ENCODE peak calls at places on chromosomes 6 and 20, in seven cellular contexts. Z is stomach, B is cardiac muscle cell, E is foreskin fibroblast, D is Calu3, N is fibroblast of lung, O is fibroblast of mammary gland. C is an unnamed sample.

GRCh38 chr6:105215506-105215905 is 35.7 kb upstream of the POPDC3 start:
- DNase-seq in B (no peak), D (no peak), E (no peak), O (no peak), N (no peak), Z (no peak), C (no peak)

GRCh38 chr6:1390805-1391511 is 1.6 kb downstream of the FOXF2 start:
- DNase-seq in Z (no peak), N (no peak), E (peak), D (no peak), B (no peak), O (peak), C (peak)

GRCh38 chr20:24572862-24573261 is 103.4 kb downstream of the SYNDIG1 start:
- DNase-seq in E (no peak), D (no peak), Z (no peak), N (no peak), O (no peak), B (no peak), C (no peak)

GRCh38 chr20:38599410-38599882 is 2.2 kb upstream of the ARHGAP40 start:
- DNase-seq in N (peak), B (peak), D (peak), O (no peak), Z (peak), E (no peak), C (no peak)

GRCh38 chr6:145903356-145904102 is 60.6 kb downstream of the SHPRH start:
- DNase-seq in D (no peak), B (no peak), N (peak), E (peak), O (peak), Z (no peak), C (no peak)

GRCh38 chr6:24574809-24575208 is 71.2 kb downstream of the KIAA0319 start:
- DNase-seq in N (no peak), O (no peak), Z (no peak), B (no peak), D (no peak), E (peak), C (no peak)

GRCh38 chr6:141451508-141452353 is 681.0 kb upstream of the GJE1 start:
- DNase-seq in D (no peak), B (no peak), E (peak), N (peak), Z (no peak), O (peak), C (no peak)

GRCh38 chr6:12637960-12638641 is 78.5 kb upstream of the PHACTR1 start:
- DNase-seq in O (peak), B (peak), D (peak), N (peak), E (peak), Z (peak), C (peak)

GRCh38 chr6:43737272-43738081 is 32.5 kb upstream of the VEGFA start:
- DNase-seq in D (no peak), Z (no peak), N (no peak), E (no peak), O (peak), B (no peak), C (no peak)

GRCh38 chr6:5214570-5215052 is 46.1 kb downstream of the LYRM4 start:
- DNase-seq in N (no peak), B (peak), O (peak), Z (no peak), D (peak), E (peak), C (peak)

GRCh38 chr6:75386050-75386770 is 101.6 kb upstream of the TMEM30A start:
- DNase-seq in N (peak), O (peak), B (no peak), Z (no peak), E (peak), D (no peak), C (no peak)

GRCh38 chr6:105562027-105562426 is 159.1 kb upstream of the PREP start:
- DNase-seq in O (no peak), N (no peak), B (no peak), D (no peak), Z (no peak), E (no peak), C (no peak)

GRCh38 chr6:27092316-27092692 is 155.2 kb upstream of the PRSS16 start:
- DNase-seq in N (no peak), O (peak), E (no peak), B (no peak), Z (no peak), D (no peak), C (no peak)

GRCh38 chr20:10637563-10637962 is 36.2 kb downstream of the JAG1 start:
- DNase-seq in O (no peak), Z (no peak), B (no peak), N (no peak), D (no peak), E (no peak), C (no peak)

GRCh38 chr6:44180886-44181285 is 22.3 kb downstream of the CAPN11 start:
- DNase-seq in O (no peak), B (no peak), D (no peak), N (no peak), Z (no peak), E (peak), C (no peak)

GRCh38 chr6:1081566-1081965 is 230.3 kb upstream of the FOXQ1 start:
- DNase-seq in O (peak), Z (no peak), E (peak), B (no peak), D (no peak), N (no peak), C (no peak)

GRCh38 chr6:160007581-160007980 is 38.7 kb downstream of the IGF2R start:
- DNase-seq in B (no peak), N (no peak), O (no peak), D (no peak), Z (no peak), E (no peak), C (no peak)

GRCh38 chr6:25278914-25279747 is at the start of gene CARMIL1:
- DNase-seq in B (peak), O (peak), E (peak), Z (peak), N (peak), D (peak), C (peak)

GRCh38 chr20:23205656-23206055 is 119.5 kb upstream of the CD93 start:
- DNase-seq in Z (peak), O (peak), B (no peak), D (no peak), E (peak), N (peak), C (peak)

GRCh38 chr20:50189681-50190250 is 864 bp upstream of the CEBPB start:
- DNase-seq in D (no peak), E (peak), B (no peak), Z (peak), O (no peak), N (no peak), C (peak)

GRCh38 chr20:63636752-63637633 is 10.1 kb upstream of the GMEB2 start:
- DNase-seq in O (peak), D (no peak), N (peak), Z (no peak), E (peak), B (no peak), C (no peak)

GRCh38 chr6:169589699-169590257 is 112.1 kb downstream of the WDR27 start:
- DNase-seq in Z (no peak), O (peak), D (no peak), B (no peak), N (peak), E (peak), C (no peak)

GRCh38 chr6:21984135-21984534 is 312.7 kb downstream of the PRL start:
- DNase-seq in E (no peak), D (no peak), B (no peak), O (no peak), N (no peak), Z (no peak), C (no peak)

GRCh38 chr6:144264270-144265060 is 20.7 kb upstream of the UTRN start:
- DNase-seq in D (peak), O (peak), Z (no peak), N (peak), E (peak), B (peak), C (no peak)

GRCh38 chr20:1185781-1186334 is 1.1 kb upstream of the TMEM74B start:
- DNase-seq in D (peak), N (peak), E (peak), Z (peak), O (peak), B (peak), C (peak)

GRCh38 chr20:32463642-32464400 is 105.7 kb downstream of the ASXL1 start:
- DNase-seq in D (no peak), O (no peak), E (no peak), B (peak), Z (peak), N (no peak), C (peak)

GRCh38 chr20:37365760-37366638 is 20.1 kb downstream of the SRC start:
- DNase-seq in B (no peak), O (no peak), Z (no peak), E (no peak), D (no peak), N (no peak), C (no peak)

GRCh38 chr6:41546475-41546865 is 289 bp downstream of the FOXP4 start:
- DNase-seq in E (peak), Z (no peak), D (peak), O (peak), N (no peak), B (no peak), C (no peak)

GRCh38 chr6:41545174-41545702 is 943 bp upstream of the FOXP4 start:
- DNase-seq in O (no peak), Z (no peak), E (no peak), N (no peak), D (no peak), B (no peak), C (no peak)

GRCh38 chr6:41547799-41548097 is 1.6 kb downstream of the FOXP4 start:
- DNase-seq in O (no peak), E (no peak), D (no peak), N (no peak), Z (no peak), B (no peak), C (no peak)

GRCh38 chr6:41546866-41547798 is 951 bp downstream of the FOXP4 start:
- DNase-seq in N (peak), Z (peak), D (peak), B (peak), E (peak), O (peak), C (peak)

DNA sequence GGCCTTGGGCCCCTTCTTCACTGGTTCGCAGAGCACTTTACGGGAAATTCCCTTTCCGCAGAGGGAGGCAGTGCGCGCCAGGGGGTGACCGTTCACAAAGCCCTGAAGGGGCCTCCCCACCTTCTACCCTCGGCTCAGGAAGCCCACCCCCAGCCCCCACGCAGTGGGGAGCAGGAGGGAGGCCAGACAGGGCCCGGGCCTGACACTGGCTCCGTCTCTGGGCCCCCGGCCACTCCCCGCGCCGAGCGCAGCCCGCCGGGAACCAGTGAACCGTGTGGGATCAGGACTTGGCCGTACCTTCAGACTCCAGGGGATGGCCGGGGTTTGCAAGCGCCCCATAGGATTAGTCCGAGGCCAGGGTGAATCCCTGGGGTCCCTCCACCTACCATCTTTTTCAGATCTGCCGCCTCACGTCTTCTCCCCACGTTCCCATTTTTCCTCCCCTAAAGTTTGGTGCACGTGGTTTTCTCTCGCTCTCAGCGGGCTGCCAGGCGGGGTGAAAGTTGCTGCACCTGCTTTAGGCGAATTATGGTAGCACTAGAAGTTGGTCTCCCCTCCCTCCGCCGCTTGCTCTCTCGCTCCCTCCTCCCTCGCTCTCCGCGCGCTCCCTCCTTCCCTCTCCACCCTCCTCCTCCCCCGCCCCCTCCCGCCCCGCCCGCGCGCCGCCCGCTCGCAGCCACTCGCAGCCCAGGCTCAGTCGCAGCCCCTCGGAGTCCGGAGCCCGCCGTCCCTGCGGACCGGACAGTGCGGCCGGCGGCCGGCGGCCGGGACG is at the start of gene FOXP4:
- DNase-seq in O (peak), Z (peak), E (peak), N (peak), D (peak), B (peak), C (peak)
- TF ChIP-seq CTCF in O (no peak), Z (no peak), E (no peak), N (no peak), D (no peak), B (no peak), C (no peak)

GRCh38 chr6:56616967-56617366 is 25.7 kb downstream of the DST start:
- DNase-seq in O (no peak), N (no peak), Z (no peak), D (no peak), E (no peak), B (no peak), C (no peak)

GRCh38 chr6:56613247-56613851 is 29.3 kb downstream of the DST start:
- DNase-seq in O (no peak), B (no peak), N (no peak), D (no peak), Z (no peak), E (no peak), C (no peak)

GRCh38 chr6:56620229-56620868 is 22.3 kb downstream of the DST start:
- DNase-seq in D (no peak), Z (no peak), B (no peak), N (no peak), E (no peak), O (no peak), C (no peak)

DNA sequence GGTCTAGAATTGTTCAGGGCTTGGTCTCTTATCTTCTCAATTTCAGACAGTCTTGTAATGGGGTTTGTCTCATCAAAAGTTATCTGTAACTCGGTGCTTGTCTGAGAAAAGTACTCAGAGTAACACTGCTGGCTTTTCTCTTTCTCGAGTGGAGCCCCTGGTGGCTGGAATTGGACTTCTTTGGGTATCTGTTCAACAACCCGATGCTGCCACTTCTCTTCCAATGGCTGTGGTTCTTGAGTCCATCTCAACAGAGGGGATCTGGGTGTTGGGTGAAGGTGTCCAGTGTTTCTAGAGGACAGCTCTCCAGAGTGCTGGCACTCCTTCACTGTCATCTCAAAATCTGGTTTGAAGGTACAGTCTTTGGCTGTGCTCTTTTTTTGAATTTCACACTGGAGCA is 24.6 kb downstream of the DST start:
- DNase-seq in O (no peak), D (no peak), Z (no peak), N (no peak), E (no peak), B (no peak), C (no peak)
- TF ChIP-seq CTCF in O (peak), D (no peak), Z (no peak), N (peak), E (peak), B (no peak), C (no peak)

GRCh38 chr6:113875470-113875869 is 18.3 kb downstream of the MARCKS start:
- DNase-seq in Z (no peak), B (no peak), D (no peak), O (peak), E (peak), N (peak), C (no peak)

GRCh38 chr6:113879186-113880096 is 22.3 kb downstream of the MARCKS start:
- DNase-seq in Z (peak), B (peak), O (peak), N (peak), D (peak), E (peak), C (peak)

GRCh38 chr6:113873043-113873667 is 16.0 kb downstream of the MARCKS start:
- DNase-seq in Z (peak), N (no peak), D (peak), E (no peak), B (no peak), O (no peak), C (no peak)

GRCh38 chr6:113871975-113872374 is 14.8 kb downstream of the MARCKS start:
- DNase-seq in D (no peak), E (no peak), B (no peak), N (no peak), Z (no peak), O (no peak), C (no peak)

DNA sequence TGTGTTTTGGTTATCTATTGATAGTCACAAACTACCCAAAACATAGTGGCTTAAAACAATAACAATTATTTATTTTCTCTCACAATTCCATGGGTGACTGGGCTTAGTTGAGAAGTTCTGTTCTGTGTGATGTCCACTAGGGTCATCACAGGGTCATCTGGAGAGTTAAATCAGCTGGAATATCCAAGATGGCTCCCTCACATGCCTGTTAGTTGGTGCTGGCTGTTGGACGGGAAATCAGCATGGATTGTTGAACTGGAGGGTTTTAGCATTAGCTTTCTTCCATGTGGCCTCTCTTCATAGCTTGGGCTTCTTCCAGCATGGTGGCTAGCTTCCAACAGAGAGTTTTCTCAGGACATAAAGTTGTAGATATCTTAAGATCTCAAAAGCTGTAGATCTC is 19.5 kb downstream of the MARCKS start:
- DNase-seq in B (no peak), O (no peak), D (no peak), Z (no peak), E (no peak), N (no peak), C (no peak)
- TF ChIP-seq CTCF in B (no peak), O (no peak), D (no peak), Z (no peak), E (no peak), N (no peak), C (no peak)

GRCh38 chr6:155267411-155267810 is 3.6 kb downstream of the CLDN20 start:
- DNase-seq in D (no peak), O (no peak), Z (no peak), E (no peak), N (no peak), B (no peak), C (no peak)

GRCh38 chr6:155263373-155264063 is at the start of gene CLDN20:
- DNase-seq in Z (no peak), E (no peak), B (no peak), O (no peak), D (no peak), N (no peak), C (no peak)

GRCh38 chr6:155264704-155265320 is 999 bp downstream of the CLDN20 start:
- DNase-seq in Z (no peak), D (no peak), N (peak), B (no peak), E (peak), O (peak), C (no peak)

GRCh38 chr6:155262655-155263054 is 1.2 kb upstream of the CLDN20 start:
- DNase-seq in O (no peak), E (no peak), Z (no peak), B (no peak), N (no peak), D (no peak), C (no peak)

GRCh38 chr6:155265843-155266535 is 2.2 kb downstream of the CLDN20 start:
- DNase-seq in O (peak), E (peak), Z (no peak), B (no peak), D (no peak), N (no peak), C (no peak)
- TF ChIP-seq CTCF in O (peak), E (peak), Z (no peak), B (no peak), D (no peak), N (no peak), C (no peak)

C was measured in nephron progenitor cell.